ENCODE peak calls at places on chromosome 15, in four cellular contexts. One of them, this sample, is unnamed.

GRCh38 chr15:40234783-40235182 is 4.1 kb upstream of the PAK6 start:
- DNase-seq in Karpas-422: peak
- DNase-seq in naive thymus-derived CD8-positive, alpha-beta T cell: no peak
- DNase-seq in body of pancreas: no peak
- DNase-seq in this sample: no peak

GRCh38 chr15:41870689-41871081 is 23.2 kb downstream of the SPTBN5 start:
- DNase-seq in Karpas-422: no peak
- DNase-seq in naive thymus-derived CD8-positive, alpha-beta T cell: peak
- DNase-seq in body of pancreas: no peak
- DNase-seq in this sample: peak

GRCh38 chr15:55846108-55846707 is 103.3 kb upstream of the PRTG start:
- DNase-seq in Karpas-422: peak
- DNase-seq in naive thymus-derived CD8-positive, alpha-beta T cell: peak
- DNase-seq in body of pancreas: peak
- DNase-seq in this sample: peak

GRCh38 chr15:59232476-59232875 is 25.8 kb downstream of the LDHAL6B start:
- DNase-seq in Karpas-422: no peak
- DNase-seq in naive thymus-derived CD8-positive, alpha-beta T cell: no peak
- DNase-seq in body of pancreas: no peak
- DNase-seq in this sample: peak

GRCh38 chr15:57217716-57218598 is 158.3 kb upstream of the CGNL1 start:
- DNase-seq in Karpas-422: no peak
- DNase-seq in naive thymus-derived CD8-positive, alpha-beta T cell: no peak
- DNase-seq in body of pancreas: no peak
- DNase-seq in this sample: no peak

GRCh38 chr15:40104296-40104864 is 4.3 kb downstream of the BMF start:
- DNase-seq in Karpas-422: no peak
- DNase-seq in naive thymus-derived CD8-positive, alpha-beta T cell: no peak
- DNase-seq in body of pancreas: no peak
- DNase-seq in this sample: no peak

GRCh38 chr15:77856718-77857346 is 220.7 kb downstream of the TBC1D2B start:
- DNase-seq in Karpas-422: peak
- DNase-seq in naive thymus-derived CD8-positive, alpha-beta T cell: no peak
- DNase-seq in body of pancreas: peak
- DNase-seq in this sample: no peak

GRCh38 chr15:35822153-35822552 is 276.2 kb upstream of the DPH6 start:
- DNase-seq in Karpas-422: no peak
- DNase-seq in naive thymus-derived CD8-positive, alpha-beta T cell: no peak
- DNase-seq in body of pancreas: no peak
- DNase-seq in this sample: no peak

GRCh38 chr15:92906563-92907081 is 6.5 kb downstream of the CHD2 start:
- DNase-seq in Karpas-422: no peak
- DNase-seq in naive thymus-derived CD8-positive, alpha-beta T cell: peak
- DNase-seq in body of pancreas: no peak
- DNase-seq in this sample: no peak

GRCh38 chr15:89971592-89971997 is 29.5 kb upstream of the ZNF710 start:
- DNase-seq in Karpas-422: peak
- DNase-seq in naive thymus-derived CD8-positive, alpha-beta T cell: peak
- DNase-seq in body of pancreas: peak
- DNase-seq in this sample: peak

GRCh38 chr15:100601158-100601557 is 826 bp downstream of the LINS1 start:
- DNase-seq in Karpas-422: peak
- DNase-seq in naive thymus-derived CD8-positive, alpha-beta T cell: peak
- DNase-seq in body of pancreas: no peak
- DNase-seq in this sample: no peak

GRCh38 chr15:62928996-62929350 is 113.6 kb upstream of the TPM1 start:
- DNase-seq in Karpas-422: no peak
- DNase-seq in naive thymus-derived CD8-positive, alpha-beta T cell: no peak
- DNase-seq in body of pancreas: no peak
- DNase-seq in this sample: peak

This sample was measured in AG08396.